ENCODE peak calls at places on chromosomes 12 and 14, in five cellular contexts. X, P, W, O and L are unnamed samples.

GRCh38 chr12:105164068-105164467 is 56.5 kb downstream of the WASHC4 start:
- DNase-seq in X (no peak), P (no peak), W (no peak), O (no peak), L (no peak)

GRCh38 chr12:76195920-76196319 is 111.4 kb upstream of the NAP1L1 start:
- DNase-seq in X (no peak), P (no peak), W (no peak), O (no peak), L (no peak)

GRCh38 chr12:65470261-65470660 is 191.8 kb downstream of the MSRB3 start:
- DNase-seq in X (no peak), P (no peak), W (no peak), O (no peak), L (no peak)

GRCh38 chr12:5201554-5202243 is 158.0 kb downstream of the KCNA5 start:
- DNase-seq in X (no peak), P (no peak), W (no peak), O (no peak), L (no peak)

GRCh38 chr12:91210144-91210543 is 27.5 kb upstream of the DCN start:
- DNase-seq in X (no peak), P (no peak), W (no peak), O (no peak), L (no peak)

GRCh38 chr14:91249841-91250616 is 5.5 kb upstream of the GPR68 start:
- DNase-seq in X (no peak), P (peak), W (no peak), O (peak), L (no peak)

GRCh38 chr14:103008768-103009342 is 48.5 kb downstream of the CDC42BPB start:
- DNase-seq in X (no peak), P (no peak), W (no peak), O (no peak), L (no peak)

GRCh38 chr14:100221419-100222218 is 17.3 kb upstream of the YY1 start:
- DNase-seq in X (no peak), P (peak), W (peak), O (peak), L (no peak)

GRCh38 chr12:6200266-6201198 is at the start of gene CD9:
- DNase-seq in X (peak), P (peak), W (no peak), O (no peak), L (no peak)

GRCh38 chr14:102939820-102940561 is 17.5 kb downstream of the AMN start:
- DNase-seq in X (no peak), P (no peak), W (no peak), O (no peak), L (no peak)

GRCh38 chr12:64685076-64685475 is 74.1 kb downstream of the GNS start:
- DNase-seq in X (no peak), P (no peak), W (no peak), O (no peak), L (no peak)

GRCh38 chr14:104721704-104722431 is 2.2 kb upstream of the ADSS1 start:
- DNase-seq in X (no peak), P (no peak), W (no peak), O (no peak), L (no peak)

GRCh38 chr12:106583578-106584103 is 837 bp downstream of the RFX4 start:
- DNase-seq in X (peak), P (no peak), W (no peak), O (no peak), L (no peak)

GRCh38 chr14:56341766-56342418 is 223.7 kb downstream of the PELI2 start:
- DNase-seq in X (no peak), P (no peak), W (no peak), O (no peak), L (no peak)

GRCh38 chr12:40104461-40105264 is 1.2 kb downstream of the SLC2A13 start:
- DNase-seq in X (peak), P (no peak), W (no peak), O (no peak), L (no peak)

GRCh38 chr14:102008891-102009290 is 44.5 kb downstream of the DYNC1H1 start:
- DNase-seq in X (no peak), P (no peak), W (no peak), O (no peak), L (no peak)

GRCh38 chr14:66508846-66509621 is 1.1 kb downstream of the GPHN start:
- DNase-seq in X (peak), P (peak), W (no peak), O (no peak), L (peak)

GRCh38 chr14:64734990-64735389 is 30.8 kb downstream of the PLEKHG3 start:
- DNase-seq in X (no peak), P (no peak), W (no peak), O (no peak), L (no peak)

GRCh38 chr12:130280226-130280625 is 57.5 kb upstream of the PIWIL1 start:
- DNase-seq in X (no peak), P (no peak), W (no peak), O (no peak), L (no peak)

GRCh38 chr12:122021822-122022392 is at the start of gene BCL7A:
- DNase-seq in X (peak), P (peak), W (peak), O (no peak), L (no peak)

GRCh38 chr12:52199294-52199920 is 7.6 kb upstream of the KRT80 start:
- DNase-seq in X (no peak), P (no peak), W (no peak), O (no peak), L (no peak)

GRCh38 chr12:115078988-115079387 is 395.0 kb upstream of the TBX3 start:
- DNase-seq in X (no peak), P (no peak), W (no peak), O (no peak), L (no peak)

GRCh38 chr14:102088012-102088792 is 1.4 kb upstream of the HSP90AA1 start:
- DNase-seq in X (no peak), P (peak), W (peak), O (no peak), L (no peak)

GRCh38 chr12:46430340-46430948 is 57.9 kb upstream of the SLC38A2 start:
- DNase-seq in X (peak), P (no peak), W (no peak), O (no peak), L (no peak)

GRCh38 chr12:117857632-117858274 is 111.0 kb downstream of the KSR2 start:
- DNase-seq in X (peak), P (peak), W (peak), O (no peak), L (no peak)

GRCh38 chr12:69534389-69534822 is 50.9 kb upstream of the CCT2 start:
- DNase-seq in X (peak), P (peak), W (no peak), O (no peak), L (peak)

GRCh38 chr12:106247731-106248176 is at the start of gene CKAP4:
- DNase-seq in X (peak), P (peak), W (no peak), O (no peak), L (no peak)